ENCODE peak calls at places on chromosomes 7 and 10, in seven cellular contexts. L, D, T, C, G, X and P are unnamed samples.

GRCh38 chr7:140165422-140165821 is 11.4 kb downstream of the KDM7A start:
- DNase-seq in L (no peak), D (no peak), T (no peak), C (no peak), G (no peak), X (peak), P (no peak)

GRCh38 chr10:128927389-128927788 is 539.7 kb upstream of the MGMT start:
- DNase-seq in L (no peak), D (no peak), T (no peak), C (no peak), G (no peak), X (no peak), P (no peak)

GRCh38 chr7:155885162-155886160 is 73.2 kb upstream of the SHH start:
- DNase-seq in L (no peak), D (no peak), T (no peak), C (peak), G (no peak), X (peak), P (no peak)

GRCh38 chr10:31769564-31769963 is 159.1 kb downstream of the ARHGAP12 start:
- DNase-seq in L (no peak), D (no peak), T (no peak), C (no peak), G (no peak), X (peak), P (no peak)

GRCh38 chr7:141328290-141328689 is 222.9 kb upstream of the AGK start:
- DNase-seq in L (no peak), D (no peak), T (no peak), C (no peak), G (peak), X (no peak), P (no peak)

GRCh38 chr7:6615853-6616555 is 594 bp downstream of the ZNF853 start:
- DNase-seq in L (no peak), D (no peak), T (peak), C (peak), G (no peak), X (no peak), P (no peak)

GRCh38 chr10:88004451-88004850 is 141.0 kb downstream of the PTEN start:
- DNase-seq in L (no peak), D (no peak), T (no peak), C (no peak), G (no peak), X (peak), P (no peak)

GRCh38 chr10:116753759-116754158 is 11.4 kb upstream of the HSPA12A start:
- DNase-seq in L (no peak), D (no peak), T (no peak), C (no peak), G (no peak), X (peak), P (peak)

GRCh38 chr7:106021211-106022067 is 58.4 kb downstream of the CDHR3 start:
- DNase-seq in L (no peak), D (no peak), T (peak), C (no peak), G (no peak), X (peak), P (no peak)

GRCh38 chr7:83466956-83467355 is 182.0 kb downstream of the SEMA3E start:
- DNase-seq in L (no peak), D (no peak), T (peak), C (no peak), G (no peak), X (no peak), P (no peak)

GRCh38 chr7:44100458-44101303 is 3.5 kb upstream of the AEBP1 start:
- DNase-seq in L (peak), D (no peak), T (no peak), C (peak), G (no peak), X (peak), P (peak)

GRCh38 chr7:31327071-31327470 is 13.5 kb downstream of the NEUROD6 start:
- DNase-seq in L (no peak), D (no peak), T (peak), C (no peak), G (no peak), X (no peak), P (no peak)

GRCh38 chr10:69421611-69422308 is 5.0 kb upstream of the TACR2 start:
- DNase-seq in L (no peak), D (no peak), T (no peak), C (peak), G (no peak), X (no peak), P (no peak)

GRCh38 chr7:36784991-36785940 is 61.0 kb upstream of the AOAH start:
- DNase-seq in L (no peak), D (peak), T (no peak), C (peak), G (peak), X (peak), P (peak)

GRCh38 chr10:43265799-43266721 is 805 bp downstream of the RASGEF1A start:
- DNase-seq in L (no peak), D (peak), T (peak), C (no peak), G (no peak), X (no peak), P (no peak)

GRCh38 chr7:73526892-73527821 is 5.1 kb upstream of the BAZ1B start:
- DNase-seq in L (peak), D (no peak), T (peak), C (no peak), G (peak), X (no peak), P (no peak)

GRCh38 chr7:34552502-34552901 is 105.5 kb upstream of the NPSR1 start:
- DNase-seq in L (no peak), D (no peak), T (no peak), C (no peak), G (no peak), X (no peak), P (no peak)

GRCh38 chr10:101397140-101397539 is 43.2 kb downstream of the BTRC start:
- DNase-seq in L (peak), D (no peak), T (peak), C (no peak), G (peak), X (peak), P (no peak)

GRCh38 chr10:71532878-71533277 is 136.2 kb downstream of the CDH23 start:
- DNase-seq in L (no peak), D (no peak), T (no peak), C (no peak), G (no peak), X (no peak), P (no peak)

GRCh38 chr10:118569241-118569881 is 26.1 kb downstream of the PRLHR start:
- DNase-seq in L (no peak), D (no peak), T (no peak), C (no peak), G (no peak), X (peak), P (no peak)

GRCh38 chr7:47666164-47666862 is 84.4 kb upstream of the TNS3 start:
- DNase-seq in L (no peak), D (no peak), T (no peak), C (no peak), G (no peak), X (peak), P (no peak)

GRCh38 chr10:96906864-96907263 is 74.8 kb downstream of the LCOR start:
- DNase-seq in L (no peak), D (no peak), T (no peak), C (no peak), G (no peak), X (no peak), P (no peak)

GRCh38 chr7:157126921-157127320 is 11.8 kb upstream of the UBE3C start:
- DNase-seq in L (no peak), D (no peak), T (no peak), C (no peak), G (no peak), X (no peak), P (no peak)

GRCh38 chr7:116601426-116601825 is 70.6 kb upstream of the MET start:
- DNase-seq in L (no peak), D (no peak), T (no peak), C (no peak), G (peak), X (no peak), P (no peak)

GRCh38 chr7:100437150-100438100 is 1.1 kb upstream of the PPP1R35 start:
- DNase-seq in L (no peak), D (no peak), T (no peak), C (no peak), G (no peak), X (no peak), P (peak)

GRCh38 chr7:149873074-149873967 is 448 bp upstream of the ATP6V0E2 start:
- DNase-seq in L (peak), D (peak), T (peak), C (peak), G (peak), X (peak), P (peak)

DNA sequence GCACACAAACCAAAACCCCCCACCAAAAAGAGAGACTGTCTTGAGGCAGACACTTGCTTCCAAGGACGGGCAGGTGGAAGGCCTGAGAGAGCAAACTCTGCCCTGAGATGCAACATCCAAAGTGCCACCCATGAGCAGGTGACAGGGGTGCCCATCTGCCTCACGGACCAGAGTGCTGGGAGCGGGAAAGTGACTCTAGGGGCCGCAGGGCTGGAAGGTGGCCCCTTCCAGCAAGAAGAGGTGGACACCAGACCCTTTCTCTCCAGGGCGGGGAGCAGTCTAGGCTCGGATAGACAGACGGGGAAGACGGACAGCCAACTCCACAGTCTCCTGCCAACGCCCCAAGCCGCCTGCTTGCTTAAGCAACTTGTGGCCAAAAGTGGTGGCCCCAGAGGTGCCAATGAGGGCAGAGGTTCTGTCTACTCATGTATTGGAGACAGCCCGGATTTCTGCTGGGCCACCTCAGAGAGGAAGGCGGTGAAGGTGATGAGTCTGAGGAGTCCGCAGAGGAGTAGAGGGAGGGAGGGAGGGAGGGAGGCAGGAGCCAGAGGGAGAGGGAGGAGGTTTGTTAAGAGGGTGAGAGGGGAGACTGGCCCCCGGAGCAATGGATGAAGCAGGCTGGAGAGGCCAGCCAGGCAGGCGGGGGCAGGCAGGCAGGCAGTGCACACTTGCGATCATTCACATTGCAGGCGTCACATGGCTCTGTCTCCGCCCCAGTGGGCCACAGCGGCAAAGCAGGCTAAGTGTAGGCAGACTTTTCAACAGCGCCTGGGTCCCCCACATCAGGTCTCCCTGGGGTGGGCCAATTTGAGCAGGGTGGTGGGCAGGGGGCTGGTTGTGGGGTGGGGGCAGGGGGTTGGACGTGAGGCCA is 65.6 kb downstream of the SLC29A4 start:
- DNase-seq in L (no peak), D (no peak), T (peak), C (no peak), G (no peak), X (no peak), P (no peak)
- TF ChIP-seq CTCF in L (no peak), D (no peak), T (peak), C (no peak), G (no peak), X (no peak), P (no peak)

GRCh38 chr7:151337346-151337745 is 4.3 kb upstream of the NUB1 start:
- DNase-seq in L (no peak), D (no peak), T (no peak), C (no peak), G (no peak), X (no peak), P (no peak)
- TF ChIP-seq CTCF in L (no peak), D (no peak), T (no peak), C (no peak), G (no peak), X (no peak), P (no peak)

GRCh38 chr10:58464956-58465355 is 47.7 kb upstream of the BICC1 start:
- DNase-seq in L (no peak), D (no peak), T (peak), C (no peak), G (no peak), X (no peak), P (no peak)
- TF ChIP-seq CTCF in L (no peak), D (no peak), T (peak), C (no peak), G (no peak), X (no peak), P (no peak)

GRCh38 chr10:113058175-113058961 is 108.3 kb downstream of the TCF7L2 start:
- DNase-seq in L (no peak), D (peak), T (peak), C (no peak), G (no peak), X (peak), P (no peak)

GRCh38 chr10:113056030-113056429 is 106.0 kb downstream of the TCF7L2 start:
- DNase-seq in L (no peak), D (no peak), T (no peak), C (no peak), G (no peak), X (no peak), P (no peak)

GRCh38 chr10:113059001-113059780 is 109.1 kb downstream of the TCF7L2 start:
- DNase-seq in L (no peak), D (peak), T (no peak), C (no peak), G (no peak), X (peak), P (peak)

GRCh38 chr10:113055458-113055857 is 105.4 kb downstream of the TCF7L2 start:
- DNase-seq in L (no peak), D (no peak), T (no peak), C (no peak), G (no peak), X (no peak), P (no peak)

DNA sequence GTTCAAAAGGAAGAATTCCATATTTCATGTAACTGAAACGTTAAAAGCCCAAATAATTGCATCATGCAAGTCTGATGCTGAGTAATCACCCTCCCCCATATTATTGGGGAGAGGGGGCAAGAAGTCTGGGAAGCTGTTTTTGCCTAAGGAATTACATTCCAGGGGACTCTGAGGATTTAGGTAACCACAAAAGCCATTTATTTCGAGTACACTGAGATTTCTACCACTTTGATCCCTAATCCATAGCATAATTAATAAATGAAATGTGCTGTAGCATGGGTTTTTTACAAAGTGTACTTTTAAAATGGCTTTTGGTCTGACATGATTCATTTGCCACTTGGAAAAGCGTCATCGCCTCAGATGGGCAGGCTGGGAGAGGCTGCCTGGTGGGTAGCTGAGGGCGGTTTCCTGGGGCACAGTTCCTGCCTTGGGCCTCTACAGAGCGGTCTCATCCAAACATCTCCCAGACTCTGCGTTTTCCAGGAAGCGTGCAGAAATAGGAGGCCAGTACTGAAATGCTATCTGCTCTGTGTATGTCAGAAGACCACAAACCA is 106.5 kb downstream of the TCF7L2 start:
- DNase-seq in L (no peak), D (no peak), T (no peak), C (no peak), G (no peak), X (peak), P (peak)
- TF ChIP-seq CTCF in L (no peak), D (no peak), T (no peak), C (no peak), G (no peak), X (no peak), P (no peak)

GRCh38 chr10:132882069-132882468 is 60.3 kb downstream of the CFAP46 start:
- DNase-seq in L (no peak), D (no peak), T (no peak), C (peak), G (no peak), X (no peak), P (peak)
- TF ChIP-seq CTCF in L (no peak), D (no peak), T (no peak), C (no peak), G (no peak), X (no peak), P (no peak)

GRCh38 chr10:78964952-78965633 is 103.7 kb upstream of the ZMIZ1 start:
- DNase-seq in L (no peak), D (no peak), T (peak), C (peak), G (no peak), X (peak), P (no peak)

GRCh38 chr10:78963074-78964034 is 105.4 kb upstream of the ZMIZ1 start:
- DNase-seq in L (no peak), D (no peak), T (no peak), C (peak), G (no peak), X (no peak), P (no peak)

GRCh38 chr10:78966844-78967488 is 101.8 kb upstream of the ZMIZ1 start:
- DNase-seq in L (no peak), D (no peak), T (no peak), C (no peak), G (no peak), X (no peak), P (no peak)

GRCh38 chr10:78966182-78966787 is 102.5 kb upstream of the ZMIZ1 start:
- DNase-seq in L (no peak), D (no peak), T (no peak), C (peak), G (no peak), X (no peak), P (no peak)

DNA sequence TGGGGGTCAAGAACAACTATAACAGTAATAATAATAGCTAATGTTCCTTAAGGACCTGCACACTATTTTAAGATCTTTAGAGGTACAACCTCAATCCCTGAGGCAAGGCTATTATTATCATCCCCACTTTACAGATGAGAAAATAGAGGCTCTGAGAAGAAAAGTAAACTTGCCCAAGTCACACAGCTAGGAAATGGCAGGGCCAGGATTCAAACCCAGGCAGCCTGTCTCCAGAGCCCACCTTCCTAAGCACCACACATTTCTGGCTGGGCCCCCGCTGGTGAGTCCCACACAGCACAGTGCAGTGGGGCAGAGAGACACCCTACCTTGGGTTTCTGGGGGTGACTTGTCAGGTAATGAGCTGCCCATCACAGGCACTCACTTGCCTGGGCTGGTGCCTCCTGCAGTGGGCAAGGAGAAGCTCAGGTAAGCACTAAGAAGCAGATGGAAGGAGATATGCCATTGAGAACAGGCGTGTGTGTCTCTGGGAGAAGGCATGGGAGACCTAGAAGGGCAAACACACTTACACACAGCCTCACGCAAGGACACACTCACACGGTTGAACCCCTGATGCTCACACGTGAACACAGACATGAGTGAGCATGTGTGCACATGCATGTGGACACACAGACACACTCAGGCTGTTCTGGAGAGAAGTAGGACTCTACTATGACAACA is 104.4 kb upstream of the ZMIZ1 start:
- DNase-seq in L (no peak), D (no peak), T (no peak), C (peak), G (no peak), X (no peak), P (no peak)
- TF ChIP-seq CTCF in L (no peak), D (no peak), T (no peak), C (no peak), G (no peak), X (no peak), P (no peak)